ENCODE peak calls at places on chromosomes 13 and 19, in six cellular contexts. G is GM23248, O is HCT116, A is GM23338, U is SK-N-SH, B is neural progenitor cell. Y is an unnamed sample.
A peak's percentile ranks its signal among the peaks of the same experiment; 100 is the strongest.

GRCh38 chr13:48849515-48849914 is 126.2 kb upstream of the FNDC3A start:
- DNase-seq in G (no peak), O (no peak), A (peak; percentile 54), U (no peak), B (no peak), Y (no peak)

GRCh38 chr13:44818428-44818827 is 170.8 kb downstream of the NUFIP1 start:
- DNase-seq in G (peak; percentile 25), O (peak; percentile 41), A (peak; percentile 79), U (peak; percentile 69), B (peak; percentile 81), Y (peak; percentile 30)

GRCh38 chr13:106529415-106530208 is 5.8 kb downstream of the EFNB2 start:
- DNase-seq in G (no peak), O (no peak), A (no peak), U (peak; percentile 13), B (peak; percentile 67), Y (no peak)

GRCh38 chr19:4647676-4648644 is 8.6 kb downstream of the TNFAIP8L1 start:
- DNase-seq in G (no peak), O (no peak), A (peak; percentile 63), U (no peak), B (no peak), Y (no peak)

GRCh38 chr13:46311217-46311616 is 75.8 kb downstream of the RUBCNL start:
- DNase-seq in G (no peak), O (no peak), A (no peak), U (no peak), B (no peak), Y (no peak)

GRCh38 chr13:111206148-111206547 is 91.0 kb downstream of the ARHGEF7 start:
- DNase-seq in G (no peak), O (no peak), A (peak; percentile 34), U (no peak), B (no peak), Y (no peak)

GRCh38 chr19:56066152-56067023 is 54.7 kb downstream of the ZNF787 start:
- DNase-seq in G (peak; percentile 61), O (peak; percentile 44), A (peak; percentile 82), U (peak; percentile 89), B (peak; percentile 77), Y (peak; percentile 70)

GRCh38 chr19:55255618-55256423 is 3.0 kb downstream of the PPP6R1 start:
- DNase-seq in G (peak; percentile 74), O (no peak), A (no peak), U (no peak), B (no peak), Y (peak; percentile 95)

GRCh38 chr19:46435009-46435408 is 6.3 kb upstream of the PNMA8C start:
- DNase-seq in G (no peak), O (no peak), A (no peak), U (no peak), B (no peak), Y (no peak)

GRCh38 chr13:110552767-110553166 is 8.8 kb downstream of the RAB20 start:
- DNase-seq in G (no peak), O (no peak), A (no peak), U (no peak), B (no peak), Y (no peak)

GRCh38 chr19:38929929-38930775 is at the start of gene SARS2:
- DNase-seq in G (peak; percentile 96), O (peak; percentile 89), A (peak; percentile 97), U (peak; percentile 98), B (peak; percentile 97), Y (peak; percentile 90)

GRCh38 chr13:29454931-29455481 is 140.5 kb downstream of the SLC7A1 start:
- DNase-seq in G (peak; percentile 41), O (peak; percentile 24), A (peak; percentile 63), U (no peak), B (peak; percentile 11), Y (peak; percentile 74)

GRCh38 chr13:29369060-29369743 is 226.3 kb downstream of the SLC7A1 start:
- DNase-seq in G (peak; percentile 69), O (peak; percentile 27), A (peak; percentile 81), U (peak; percentile 39), B (peak; percentile 76), Y (peak; percentile 70)

GRCh38 chr13:20565120-20565736 is 1.7 kb upstream of the IFT88 start:
- DNase-seq in G (peak; percentile 20), O (no peak), A (peak; percentile 22), U (no peak), B (no peak), Y (peak; percentile 40)

GRCh38 chr19:39531834-39532232 is 819 bp downstream of the EID2B start:
- DNase-seq in G (peak; percentile 35), O (no peak), A (peak; percentile 10), U (no peak), B (no peak), Y (no peak)

GRCh38 chr13:110471156-110471832 is 90.2 kb downstream of the RAB20 start:
- DNase-seq in G (no peak), O (no peak), A (no peak), U (peak; percentile 46), B (no peak), Y (no peak)

GRCh38 chr13:109725995-109726637 is 60.3 kb downstream of the IRS2 start:
- DNase-seq in G (no peak), O (no peak), A (no peak), U (no peak), B (no peak), Y (no peak)

GRCh38 chr13:80618777-80619176 is 277.9 kb upstream of the SPRY2 start:
- DNase-seq in G (no peak), O (no peak), A (no peak), U (no peak), B (no peak), Y (no peak)

GRCh38 chr19:46475976-46476375 is 4.6 kb upstream of the PNMA8A start:
- DNase-seq in G (peak; percentile 54), O (no peak), A (no peak), U (no peak), B (no peak), Y (no peak)

GRCh38 chr13:113861433-113862030 is 2.3 kb downstream of the GAS6 start:
- DNase-seq in G (no peak), O (no peak), A (no peak), U (peak; percentile 91), B (no peak), Y (no peak)

GRCh38 chr13:51158923-51159322 is 47.8 kb upstream of the C13orf42 start:
- DNase-seq in G (peak; percentile 61), O (no peak), A (no peak), U (no peak), B (no peak), Y (no peak)

GRCh38 chr13:97849305-97849704 is 104.2 kb upstream of the IPO5 start:
- DNase-seq in G (peak; percentile 41), O (peak; percentile 34), A (peak; percentile 73), U (peak; percentile 15), B (peak; percentile 20), Y (peak; percentile 75)

GRCh38 chr13:113562085-113562749 is 22.3 kb upstream of the TFDP1 start:
- DNase-seq in G (peak; percentile 80), O (no peak), A (peak; percentile 93), U (peak; percentile 90), B (peak; percentile 93), Y (peak; percentile 59)

GRCh38 chr19:41945135-41945766 is 13.9 kb downstream of the RABAC1 start:
- DNase-seq in G (no peak), O (no peak), A (no peak), U (no peak), B (no peak), Y (no peak)

GRCh38 chr13:113448885-113449692 is 4.2 kb downstream of the ADPRHL1 start:
- DNase-seq in G (peak; percentile 33), O (peak; percentile 96), A (no peak), U (no peak), B (no peak), Y (peak; percentile 93)

GRCh38 chr13:50715402-50716146 is 127.9 kb downstream of the DLEU7 start:
- DNase-seq in G (no peak), O (no peak), A (no peak), U (no peak), B (no peak), Y (no peak)

GRCh38 chr13:43792456-43792855 is 5.7 kb upstream of the ENOX1 start:
- DNase-seq in G (peak; percentile 12), O (no peak), A (no peak), U (no peak), B (no peak), Y (peak; percentile 10)

GRCh38 chr13:89066868-89067466 is 1395.8 kb downstream of the SLITRK5 start:
- DNase-seq in G (peak; percentile 46), O (peak; percentile 38), A (peak; percentile 84), U (peak; percentile 19), B (peak; percentile 75), Y (peak; percentile 68)

GRCh38 chr13:75855847-75856246 is 219.7 kb downstream of the LMO7 start:
- DNase-seq in G (no peak), O (no peak), A (no peak), U (no peak), B (no peak), Y (no peak)

GRCh38 chr13:24271231-24271610 is 38.2 kb upstream of the C1QTNF9 start:
- DNase-seq in G (no peak), O (no peak), A (no peak), U (no peak), B (no peak), Y (no peak)
- H3K4me3 ChIP-seq in G (peak overlapping the region; percentile 68), O (no peak overlapping the region), A (no peak overlapping the region), U (peak overlapping the region; percentile 44), B (no peak overlapping the region), Y (no peak overlapping the region)

GRCh38 chr13:40483601-40484000 is 182.8 kb downstream of the FOXO1 start:
- DNase-seq in G (no peak), O (no peak), A (no peak), U (no peak), B (no peak), Y (no peak)
- H3K4me2 ChIP-seq in G (no peak overlapping the region), O (no peak overlapping the region), A (no peak overlapping the region), U (no peak overlapping the region), B (no peak overlapping the region), Y (no peak overlapping the region)

GRCh38 chr19:8973501-8974091 is 36.6 kb downstream of the MUC16 start:
- DNase-seq in G (peak; percentile 16), O (no peak), A (peak; percentile 17), U (no peak), B (peak; percentile 68), Y (peak; percentile 66)
- TF ChIP-seq EZH2phosphoT487 in G (no peak), O (no peak), A (no peak), U (no peak), B (no peak), Y (no peak)

GRCh38 chr19:6059996-6060599 is 50.2 kb downstream of the RFX2 start:
- DNase-seq in G (no peak), O (no peak), A (no peak), U (no peak), B (no peak), Y (no peak)
- H3K4me3 ChIP-seq in G (no peak overlapping the region), O (no peak overlapping the region), A (no peak overlapping the region), U (no peak overlapping the region), B (no peak overlapping the region), Y (no peak overlapping the region)

GRCh38 chr19:32416749-32417469 is 11.3 kb downstream of the DPY19L3 start:
- DNase-seq in G (peak; percentile 49), O (no peak), A (no peak), U (no peak), B (no peak), Y (no peak)

GRCh38 chr19:32421589-32422361 is 16.2 kb downstream of the DPY19L3 start:
- DNase-seq in G (no peak), O (no peak), A (no peak), U (no peak), B (no peak), Y (no peak)

GRCh38 chr19:32418155-32418554 is 12.6 kb downstream of the DPY19L3 start:
- DNase-seq in G (no peak), O (no peak), A (no peak), U (no peak), B (no peak), Y (no peak)

GRCh38 chr19:32422435-32422834 is 16.9 kb downstream of the DPY19L3 start:
- DNase-seq in G (no peak), O (no peak), A (no peak), U (no peak), B (no peak), Y (no peak)
- H3K4me2 ChIP-seq in G (no peak overlapping the region), O (no peak overlapping the region), A (no peak overlapping the region), U (no peak overlapping the region), B (no peak overlapping the region), Y (no peak overlapping the region)

Y was measured in PC-3.